ENCODE peak calls at places on chromosomes 13 and 19, in eight cellular contexts. V is A549; S is cardiac fibroblast; T is germinal center; C is cortex of kidney; U is activated CD4-positive, alpha-beta T cell treated with anti-CD3 and anti-CD28 coated beads, Interleukin-2, amount 50 U/mL, for 1 hour; R is IMR-90; O is bronchial epithelial cell. D is an unnamed sample.

GRCh38 chr19:38953677-38954076 is 21.9 kb downstream of the FBXO17 start:
- DNase-seq in T (no peak), R (no peak), O (no peak), C (no peak), V (no peak), S (no peak), U (no peak), D (no peak)

GRCh38 chr19:45177817-45178261 is at the start of gene TRAPPC6A:
- DNase-seq in S (peak), V (peak), T (no peak), U (no peak), O (peak), C (no peak), R (peak), D (no peak)

GRCh38 chr19:33473644-33474305 is 47.8 kb downstream of the PEPD start:
- DNase-seq in S (peak), T (no peak), R (peak), O (no peak), C (no peak), V (no peak), U (no peak), D (no peak)

GRCh38 chr13:101303512-101303911 is 112.8 kb downstream of the NALCN start:
- DNase-seq in O (no peak), T (no peak), U (no peak), R (no peak), C (no peak), S (no peak), V (no peak), D (no peak)

GRCh38 chr19:33794578-33795369 is 1.9 kb upstream of the KCTD15 start:
- DNase-seq in O (no peak), C (no peak), T (no peak), S (peak), U (no peak), V (no peak), R (no peak), D (no peak)

GRCh38 chr19:50567052-50567841 is 988 bp downstream of the LRRC4B start:
- DNase-seq in T (no peak), U (no peak), R (no peak), C (no peak), S (no peak), O (no peak), V (peak), D (no peak)

GRCh38 chr13:21458816-21459701 is at the start of gene ZDHHC20:
- DNase-seq in T (peak), R (peak), C (peak), O (peak), S (peak), U (peak), V (peak), D (no peak)

GRCh38 chr19:43705729-43706128 is 10.1 kb upstream of the IRGC start:
- DNase-seq in U (no peak), R (no peak), T (no peak), S (no peak), C (no peak), V (no peak), O (no peak), D (no peak)

GRCh38 chr19:45607071-45608029 is 5.3 kb upstream of the GPR4 start:
- DNase-seq in S (peak), U (peak), V (peak), O (peak), C (no peak), T (peak), R (peak), D (no peak)

GRCh38 chr19:4061178-4061682 is 5.5 kb downstream of the ZBTB7A start:
- DNase-seq in T (no peak), C (no peak), U (peak), O (peak), S (peak), V (peak), R (no peak), D (peak)

GRCh38 chr13:67935655-67936054 is 705.5 kb upstream of the PCDH9 start:
- DNase-seq in S (no peak), V (no peak), C (no peak), T (no peak), U (no peak), O (no peak), R (no peak), D (no peak)

GRCh38 chr13:28753208-28753892 is 34.6 kb upstream of the SLC46A3 start:
- DNase-seq in C (no peak), V (peak), O (peak), S (peak), T (no peak), U (no peak), R (peak), D (no peak)

GRCh38 chr13:40456397-40456958 is 210.0 kb downstream of the FOXO1 start:
- DNase-seq in U (no peak), S (no peak), R (no peak), C (no peak), V (no peak), T (no peak), O (no peak), D (no peak)

GRCh38 chr19:28929026-28929425 is 283.9 kb downstream of the UQCRFS1 start:
- DNase-seq in V (no peak), R (peak), T (no peak), O (no peak), U (no peak), C (no peak), S (peak), D (no peak)

GRCh38 chr19:588093-588742 is 1.5 kb upstream of the HCN2 start:
- DNase-seq in U (peak), T (no peak), S (peak), V (peak), O (peak), R (peak), C (no peak), D (no peak)

GRCh38 chr13:106299616-106300015 is 235.8 kb downstream of the EFNB2 start:
- DNase-seq in U (no peak), C (no peak), V (no peak), O (no peak), T (no peak), S (no peak), R (no peak), D (no peak)

D was measured in vagina.